ENCODE peak calls at places on chromosomes 7 and 10, in five cellular contexts. G is GM04504, D is astrocyte of the hippocampus, Y is right cardiac atrium, W is RWPE1. J is an unnamed sample.

GRCh38 chr10:69464801-69465401 is 13.6 kb downstream of the TSPAN15 start:
- DNase-seq in D (no peak), G (no peak), Y (peak), W (no peak), J (no peak)

GRCh38 chr7:27997188-27997707 is 183.3 kb downstream of the JAZF1 start:
- DNase-seq in Y (no peak), D (no peak), W (no peak), G (no peak), J (no peak)

GRCh38 chr7:101784275-101785127 is 32.9 kb upstream of the CUX1 start:
- DNase-seq in Y (no peak), G (no peak), W (no peak), D (no peak), J (no peak)

GRCh38 chr7:37666026-37666780 is 17.4 kb upstream of the GPR141 start:
- DNase-seq in G (no peak), D (no peak), Y (no peak), W (peak), J (no peak)

GRCh38 chr10:110265573-110266193 is 39.0 kb downstream of the SMNDC1 start:
- DNase-seq in W (no peak), D (no peak), Y (no peak), G (no peak), J (no peak)

GRCh38 chr7:18520450-18521235 is 25.1 kb downstream of the HDAC9 start:
- DNase-seq in Y (no peak), G (peak), W (peak), D (peak), J (no peak)

GRCh38 chr7:158587425-158588084 is at the start of gene PTPRN2:
- DNase-seq in Y (peak), G (peak), D (peak), W (peak), J (peak)

GRCh38 chr7:5183899-5184298 is 6.1 kb upstream of the WIPI2 start:
- DNase-seq in G (no peak), W (no peak), Y (no peak), D (no peak), J (no peak)

GRCh38 chr7:158017226-158018060 is 570.2 kb downstream of the PTPRN2 start:
- DNase-seq in G (no peak), W (no peak), Y (no peak), D (peak), J (no peak)

GRCh38 chr7:117871778-117872538 is 1.3 kb downstream of the CTTNBP2 start:
- DNase-seq in Y (peak), G (no peak), W (no peak), D (peak), J (no peak)

GRCh38 chr10:130746311-130746710 is 565.2 kb downstream of the TCERG1L start:
- DNase-seq in Y (no peak), D (no peak), G (no peak), W (no peak), J (no peak)

GRCh38 chr7:139687206-139687954 is 90.4 kb downstream of the HIPK2 start:
- DNase-seq in D (no peak), Y (no peak), W (no peak), G (no peak), J (no peak)

GRCh38 chr7:29606287-29606721 is 42.7 kb downstream of the PRR15 start:
- DNase-seq in D (peak), G (no peak), Y (peak), W (peak), J (peak)

GRCh38 chr7:30729642-30730041 is 22.3 kb upstream of the INMT start:
- DNase-seq in W (no peak), D (no peak), Y (no peak), G (no peak), J (no peak)

GRCh38 chr7:124784879-124785818 is 19.6 kb upstream of the GPR37 start:
- DNase-seq in D (peak), G (peak), Y (no peak), W (peak), J (peak)

GRCh38 chr10:52308251-52309031 is 5.6 kb upstream of the DKK1 start:
- DNase-seq in W (peak), Y (peak), D (peak), G (peak), J (peak)

GRCh38 chr7:87918740-87919139 is 15.3 kb upstream of the ADAM22 start:
- DNase-seq in Y (no peak), D (no peak), G (no peak), W (peak), J (no peak)